ENCODE peak calls at places on chromosome 4, in six cellular contexts. K is K562, W is mammary epithelial cell, B is GM23248, V is GM23338, U is fibroblast of lung. N is an unnamed sample.

GRCh38 chr4:44760142-44760898 is 34.0 kb upstream of the GNPDA2 start:
- DNase-seq in K (peak; percentile 31), W (peak; percentile 12), B (peak; percentile 62), V (peak; percentile 60), U (peak; percentile 22), N (no peak)

GRCh38 chr4:114606240-114606639 is 7.6 kb downstream of the UGT8 start:
- DNase-seq in K (no peak), W (peak; percentile 27), B (no peak), V (peak; percentile 93), U (no peak), N (no peak)

GRCh38 chr4:139986621-139987510 is 167.1 kb downstream of the MAML3 start:
- DNase-seq in K (no peak), W (no peak), B (peak; percentile 9), V (no peak), U (peak; percentile 74), N (no peak)

GRCh38 chr4:183155450-183156184 is 56.6 kb downstream of the WWC2 start:
- DNase-seq in K (no peak), W (no peak), B (no peak), V (no peak), U (no peak), N (no peak)

GRCh38 chr4:53716011-53716410 is 124.7 kb upstream of the LNX1 start:
- DNase-seq in K (no peak), W (no peak), B (peak; percentile 50), V (no peak), U (peak; percentile 69), N (no peak)

GRCh38 chr4:185282968-185283367 is 73.6 kb downstream of the SNX25 start:
- DNase-seq in K (no peak), W (no peak), B (peak; percentile 20), V (peak; percentile 37), U (peak; percentile 17), N (no peak)

GRCh38 chr4:94827481-94828110 is 69.8 kb downstream of the BMPR1B start:
- DNase-seq in K (peak; percentile 21), W (peak; percentile 88), B (peak; percentile 90), V (no peak), U (peak; percentile 86), N (peak; percentile 80)

GRCh38 chr4:109303141-109303499 is 662 bp upstream of the COL25A1 start:
- DNase-seq in K (no peak), W (no peak), B (peak; percentile 36), V (no peak), U (peak; percentile 35), N (no peak)

GRCh38 chr4:16532240-16532990 is 306.1 kb upstream of the TAPT1 start:
- DNase-seq in K (no peak), W (peak; percentile 1), B (peak; percentile 92), V (no peak), U (peak; percentile 96), N (no peak)

GRCh38 chr4:188417181-188417580 is 277.9 kb downstream of the TRIML1 start:
- DNase-seq in K (no peak), W (no peak), B (no peak), V (peak; percentile 62), U (no peak), N (no peak)

GRCh38 chr4:6121941-6122340 is 78.4 kb downstream of the JAKMIP1 start:
- DNase-seq in K (no peak), W (no peak), B (no peak), V (no peak), U (no peak), N (no peak)

GRCh38 chr4:14857475-14857874 is 144.8 kb upstream of the CPEB2 start:
- DNase-seq in K (no peak), W (no peak), B (no peak), V (no peak), U (no peak), N (no peak)

GRCh38 chr4:187840814-187841213 is 154.8 kb upstream of the ZFP42 start:
- DNase-seq in K (no peak), W (peak; percentile 3), B (no peak), V (no peak), U (no peak), N (no peak)

GRCh38 chr4:156945532-156945931 is 26.1 kb downstream of the PDGFC start:
- DNase-seq in K (no peak), W (peak; percentile 72), B (peak; percentile 66), V (no peak), U (peak; percentile 65), N (no peak)

GRCh38 chr4:129014566-129015509 is 78.5 kb downstream of the SCLT1 start:
- DNase-seq in K (no peak), W (no peak), B (no peak), V (no peak), U (peak; percentile 45), N (no peak)

GRCh38 chr4:20662851-20663250 is 37.4 kb upstream of the PACRGL start:
- DNase-seq in K (no peak), W (peak; percentile 82), B (peak; percentile 37), V (no peak), U (peak; percentile 32), N (no peak)

GRCh38 chr4:168218663-168219062 is 99.9 kb downstream of the DDX60 start:
- DNase-seq in K (no peak), W (peak; percentile 75), B (peak; percentile 74), V (no peak), U (peak; percentile 96), N (no peak)

GRCh38 chr4:3747582-3747906 is 18.6 kb upstream of the ADRA2C start:
- DNase-seq in K (peak; percentile 41), W (no peak), B (peak; percentile 28), V (peak; percentile 83), U (no peak), N (no peak)

GRCh38 chr4:43132010-43132582 is 239.6 kb downstream of the GRXCR1 start:
- DNase-seq in K (peak; percentile 12), W (peak; percentile 52), B (peak; percentile 80), V (peak; percentile 85), U (peak; percentile 65), N (no peak)

GRCh38 chr4:156322592-156322991 is 368.9 kb upstream of the CTSO start:
- DNase-seq in K (no peak), W (peak; percentile 90), B (peak; percentile 88), V (no peak), U (peak; percentile 94), N (no peak)

GRCh38 chr4:143357161-143357845 is 20.6 kb downstream of the GAB1 start:
- DNase-seq in K (no peak), W (peak; percentile 87), B (no peak), V (no peak), U (no peak), N (peak; percentile 61)

GRCh38 chr4:102213031-102213430 is 132.3 kb downstream of the SLC39A8 start:
- DNase-seq in K (no peak), W (no peak), B (no peak), V (no peak), U (no peak), N (no peak)

GRCh38 chr4:31998807-31999206 is 1278.6 kb downstream of the PCDH7 start:
- DNase-seq in K (no peak), W (no peak), B (no peak), V (no peak), U (no peak), N (no peak)

GRCh38 chr4:1201851-1202525 is 29.6 kb upstream of the SPON2 start:
- DNase-seq in K (no peak), W (no peak), B (peak; percentile 35), V (no peak), U (peak; percentile 73), N (no peak)

GRCh38 chr4:29717658-29718057 is 1002.5 kb upstream of the PCDH7 start:
- DNase-seq in K (no peak), W (no peak), B (no peak), V (no peak), U (no peak), N (no peak)

GRCh38 chr4:732911-733630 is 27.4 kb downstream of the PCGF3 start:
- DNase-seq in K (no peak), W (no peak), B (no peak), V (no peak), U (no peak), N (no peak)

GRCh38 chr4:7358100-7358735 is 76.5 kb downstream of the PSAPL1 start:
- DNase-seq in K (no peak), W (peak; percentile 78), B (peak; percentile 96), V (no peak), U (peak; percentile 96), N (no peak)

GRCh38 chr4:87677731-87678130 is 27.7 kb downstream of the DMP1 start:
- DNase-seq in K (no peak), W (no peak), B (no peak), V (no peak), U (no peak), N (no peak)

GRCh38 chr4:2867758-2868491 is 24.3 kb downstream of the ADD1 start:
- DNase-seq in K (peak; percentile 64), W (no peak), B (peak; percentile 54), V (peak; percentile 67), U (peak; percentile 34), N (no peak)

GRCh38 chr4:185534850-185535761 is at the start of gene PDLIM3:
- DNase-seq in K (peak; percentile 74), W (peak; percentile 15), B (peak; percentile 51), V (peak; percentile 87), U (peak; percentile 60), N (no peak)

DNA sequence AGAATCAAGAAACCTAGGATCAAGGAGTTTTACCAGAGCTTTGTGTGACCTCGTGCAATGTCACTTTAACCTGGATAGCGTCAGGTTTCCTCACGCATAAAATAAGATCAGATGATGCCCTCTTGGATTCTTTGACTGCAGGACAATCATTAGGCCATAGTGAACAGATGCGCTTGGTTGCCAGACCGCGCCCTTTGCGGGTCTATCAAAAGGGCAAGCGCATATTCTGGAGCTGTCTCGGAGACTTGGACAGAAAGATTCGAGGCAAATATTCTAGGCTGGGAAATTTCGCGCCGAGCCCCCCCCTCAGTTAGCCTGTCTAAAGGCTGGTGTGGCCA is 66.6 kb downstream of the FBXO8 start:
- DNase-seq in K (no peak), W (no peak), B (no peak), V (peak; percentile 17), U (no peak), N (no peak)
- TF ChIP-seq EZH2 in K (no peak), W (no peak), B (no peak), V (no peak), U (no peak), N (no peak)

GRCh38 chr4:8874896-8875680 is 3.4 kb upstream of the HMX1 start:
- DNase-seq in K (no peak), W (no peak), B (no peak), V (no peak), U (no peak), N (no peak)
- TF ChIP-seq EZH2 in K (no peak), W (no peak), B (no peak), V (peak; percentile 76), U (no peak), N (no peak)

GRCh38 chr4:151325320-151326246 is at the start of gene SH3D19:
- DNase-seq in K (no peak), W (peak; percentile 78), B (peak; percentile 67), V (peak; percentile 69), U (peak; percentile 76), N (peak; percentile 30)
- TF ChIP-seq EZH2 in K (no peak), W (no peak), B (no peak), V (no peak), U (no peak), N (no peak)

GRCh38 chr4:39616651-39617050 is 22.0 kb downstream of the SMIM14 start:
- DNase-seq in K (no peak), W (no peak), B (peak; percentile 61), V (no peak), U (peak; percentile 80), N (no peak)
- TF ChIP-seq EZH2 in K (no peak), W (no peak), B (no peak), V (no peak), U (no peak), N (no peak)